ENCODE peak calls at places on chromosomes 7 and 10, in seven cellular contexts. J is heart right ventricle; V is CD8-positive, alpha-beta T cell; I is mesothelial cell of epicardium; S is GM12865; M is GM06990; B is body of pancreas. X is an unnamed sample.

GRCh38 chr7:117405519-117405918 is 21.8 kb downstream of the ASZ1 start:
- DNase-seq in J (no peak), B (no peak), S (no peak), I (no peak), V (no peak), M (no peak), X (no peak)

GRCh38 chr10:25028711-25029110 is 12.3 kb downstream of the THNSL1 start:
- DNase-seq in I (no peak), B (no peak), S (no peak), J (no peak), M (no peak), V (no peak), X (no peak)

GRCh38 chr10:132536241-132536963 is 1.2 kb upstream of the INPP5A start:
- DNase-seq in J (no peak), B (peak), S (no peak), I (no peak), M (no peak), V (no peak), X (no peak)

GRCh38 chr10:69994262-69994661 is 58.4 kb upstream of the MACROH2A2 start:
- DNase-seq in J (no peak), V (no peak), B (peak), I (no peak), M (no peak), S (peak), X (no peak)

GRCh38 chr7:43071604-43072003 is 40.8 kb upstream of the HECW1 start:
- DNase-seq in J (no peak), S (peak), B (no peak), I (no peak), V (no peak), M (no peak), X (peak)

GRCh38 chr7:17061443-17061842 is 179.7 kb upstream of the AGR3 start:
- DNase-seq in B (no peak), J (no peak), M (no peak), S (no peak), V (no peak), I (no peak), X (no peak)

GRCh38 chr7:82036146-82036886 is 266.5 kb upstream of the HGF start:
- DNase-seq in I (no peak), S (no peak), M (no peak), B (no peak), V (no peak), J (no peak), X (no peak)

GRCh38 chr7:40469481-40469880 is 334.7 kb downstream of the SUGCT start:
- DNase-seq in S (no peak), M (no peak), V (no peak), B (no peak), I (no peak), J (no peak), X (no peak)

GRCh38 chr7:100693312-100694195 is 496 bp downstream of the GIGYF1 start:
- DNase-seq in V (no peak), M (no peak), B (peak), J (no peak), S (no peak), I (no peak), X (no peak)

GRCh38 chr10:100470367-100470766 is 7.6 kb downstream of the WNT8B start:
- DNase-seq in M (no peak), J (no peak), S (no peak), V (no peak), I (no peak), B (no peak), X (no peak)

GRCh38 chr7:12137283-12137682 is 73.8 kb upstream of the TMEM106B start:
- DNase-seq in S (no peak), M (no peak), J (no peak), B (no peak), V (no peak), I (no peak), X (no peak)

GRCh38 chr7:43847496-43847895 is 21.8 kb downstream of the MRPS24 start:
- DNase-seq in J (no peak), S (no peak), B (no peak), M (no peak), I (no peak), V (no peak), X (no peak)

GRCh38 chr7:23211542-23211941 is 29.7 kb downstream of the NUP42 start:
- DNase-seq in J (no peak), I (no peak), S (no peak), V (no peak), B (no peak), M (no peak), X (no peak)

GRCh38 chr10:43076311-43076875 is 476 bp upstream of the RET start:
- DNase-seq in M (no peak), V (no peak), B (no peak), I (no peak), S (no peak), J (peak), X (no peak)
- TF ChIP-seq CTCF in M (no peak), V (no peak), B (no peak), I (no peak), S (no peak), J (no peak), X (no peak)

DNA sequence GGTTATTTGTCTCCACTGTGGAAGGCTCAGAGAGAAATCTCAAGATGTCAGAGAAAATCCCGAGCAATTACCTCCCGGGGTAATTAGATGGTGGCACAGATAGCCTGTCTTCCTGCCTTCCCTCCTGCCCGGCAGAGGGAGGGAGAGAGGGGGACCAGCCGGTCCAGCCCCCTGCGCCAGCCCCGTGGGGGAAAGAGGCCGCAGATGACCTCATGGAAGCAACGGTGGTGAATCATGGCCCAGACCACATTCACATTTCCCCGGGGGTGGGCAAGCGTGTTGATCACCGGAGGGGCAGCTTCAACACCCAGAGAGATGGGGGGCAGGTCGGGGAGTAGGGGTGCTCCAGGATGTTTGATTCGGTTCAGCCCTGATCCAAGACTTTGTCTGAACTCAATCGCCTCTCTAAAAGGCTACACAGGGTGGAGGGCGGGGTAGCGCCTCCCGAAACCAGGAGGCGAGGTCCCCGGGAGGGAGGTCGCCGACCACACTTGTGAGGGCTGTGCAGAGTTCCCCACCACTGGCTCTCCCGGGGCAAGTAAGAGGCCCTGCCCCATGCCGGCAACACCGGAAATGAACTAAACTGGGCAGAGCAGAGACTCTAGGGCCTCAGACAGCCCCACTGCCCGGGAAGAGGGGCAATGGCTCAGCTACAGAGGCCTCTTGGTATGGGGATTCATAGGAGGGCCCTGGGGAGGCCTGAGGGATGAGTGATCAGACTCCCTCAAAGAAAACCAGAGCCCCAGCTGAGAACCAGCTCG is 89.1 kb upstream of the MYL10 start:
- DNase-seq in B (no peak), M (no peak), V (no peak), S (no peak), J (peak), I (no peak), X (no peak)
- TF ChIP-seq CTCF in B (no peak), M (no peak), V (no peak), S (no peak), J (no peak), I (no peak), X (no peak)

GRCh38 chr7:124152859-124153692 is 120.2 kb upstream of the TMEM229A start:
- DNase-seq in J (no peak), S (peak), B (no peak), V (no peak), I (no peak), M (peak), X (peak)
- TF ChIP-seq CTCF in J (peak), S (peak), B (peak), V (no peak), I (no peak), M (peak), X (peak)

DNA sequence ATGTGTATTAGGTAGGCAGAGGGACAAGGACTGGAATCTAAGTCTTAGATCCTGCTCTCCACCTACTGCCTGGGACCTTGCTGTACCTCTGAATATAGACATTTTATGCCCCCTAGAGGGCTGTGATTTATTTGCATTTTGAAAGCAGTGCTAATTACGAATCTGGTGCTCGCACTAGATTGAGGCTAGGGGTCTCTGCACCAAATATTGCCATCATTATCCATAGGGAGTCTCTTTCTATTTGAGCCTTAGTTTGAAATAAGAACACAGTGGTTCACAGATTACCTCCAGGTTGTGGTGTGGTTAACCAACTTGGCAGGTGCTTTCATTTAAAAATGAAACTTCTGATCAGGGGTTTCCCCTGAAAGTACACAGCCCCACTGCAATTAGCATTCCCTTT is 41.8 kb downstream of the CNNM1 start:
- DNase-seq in J (no peak), V (no peak), M (no peak), I (no peak), B (no peak), S (peak), X (peak)
- TF ChIP-seq CTCF in J (peak), V (no peak), M (peak), I (no peak), B (peak), S (no peak), X (peak)

DNA sequence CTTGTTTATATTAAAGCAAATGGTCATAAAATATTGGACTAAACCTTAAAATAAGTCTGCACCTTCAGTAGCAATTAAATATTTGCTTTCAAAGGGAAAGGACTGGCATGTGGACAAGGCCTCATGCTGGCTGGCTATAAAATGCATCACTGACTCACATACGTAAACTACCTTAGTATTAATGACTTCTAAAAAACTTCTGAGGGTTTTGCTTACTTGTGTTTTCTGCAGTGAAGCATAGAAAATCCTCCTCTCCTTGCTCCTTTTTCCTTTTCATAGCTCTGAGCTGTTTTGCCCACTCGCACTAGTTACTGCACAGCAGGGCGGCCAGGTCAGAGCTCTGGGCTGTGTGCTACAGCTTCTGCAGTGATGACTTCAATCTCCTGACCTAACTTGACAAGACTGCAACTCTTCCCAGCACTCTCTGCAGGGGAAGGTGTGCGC is 82.3 kb downstream of the CUL2 start:
- DNase-seq in S (no peak), B (no peak), V (no peak), J (no peak), M (no peak), I (no peak), X (no peak)
- TF ChIP-seq CTCF in S (no peak), B (no peak), V (no peak), J (no peak), M (no peak), I (no peak), X (no peak)

GRCh38 chr10:30387646-30388243 is 38.7 kb upstream of the MTPAP start:
- DNase-seq in J (no peak), S (no peak), M (no peak), I (no peak), B (no peak), V (no peak), X (no peak)
- TF ChIP-seq CTCF in J (no peak), S (no peak), M (no peak), I (no peak), B (no peak), V (no peak), X (no peak)